ENCODE peak calls at places on chromosomes 16 and 17, in nine cellular contexts. S is Peyer's patch; X is kidney; D is cardiac fibroblast; T is AG10803; B is GM10248; V is CD4-positive, alpha-beta T cell; I is neural progenitor cell; L is tibial artery. C is an unnamed sample.

GRCh38 chr17:81577278-81578000 is 25.3 kb upstream of the FAAP100 start:
- DNase-seq in S (no peak), X (peak), D (peak), T (no peak), B (no peak), V (no peak), I (no peak), L (no peak), C (no peak)

GRCh38 chr17:5703736-5704135 is 119.4 kb upstream of the NLRP1 start:
- DNase-seq in S (no peak), X (no peak), D (no peak), T (no peak), B (no peak), V (no peak), I (no peak), L (no peak), C (no peak)

GRCh38 chr17:18258356-18259038 is at the start of gene FLII:
- DNase-seq in S (peak), X (peak), D (peak), T (peak), B (peak), V (peak), I (peak), L (no peak), C (no peak)

GRCh38 chr16:72848759-72849664 is 198.9 kb downstream of the ZFHX3 start:
- DNase-seq in S (no peak), X (peak), D (peak), T (peak), B (no peak), V (no peak), I (peak), L (peak), C (no peak)

GRCh38 chr17:82357394-82357793 is 1.7 kb upstream of the TEX19 start:
- DNase-seq in S (no peak), X (no peak), D (no peak), T (no peak), B (no peak), V (no peak), I (no peak), L (no peak), C (no peak)

GRCh38 chr17:33452797-33453196 is 159.7 kb upstream of the ASIC2 start:
- DNase-seq in S (no peak), X (no peak), D (no peak), T (no peak), B (no peak), V (no peak), I (no peak), L (no peak), C (no peak)

GRCh38 chr16:28321700-28322411 is 29.5 kb downstream of the SBK1 start:
- DNase-seq in S (peak), X (peak), D (peak), T (peak), B (peak), V (peak), I (peak), L (no peak), C (peak)

GRCh38 chr16:15457958-15458357 is 23.6 kb downstream of the BMERB1 start:
- DNase-seq in S (no peak), X (no peak), D (no peak), T (no peak), B (no peak), V (no peak), I (no peak), L (no peak), C (no peak)

GRCh38 chr17:9729034-9729650 is 62.2 kb downstream of the DHRS7C start:
- DNase-seq in S (no peak), X (no peak), D (peak), T (peak), B (peak), V (no peak), I (peak), L (no peak), C (peak)

GRCh38 chr17:32488177-32488542 is 1.4 kb downstream of the CDK5R1 start:
- DNase-seq in S (no peak), X (no peak), D (no peak), T (no peak), B (no peak), V (no peak), I (no peak), L (no peak), C (no peak)

GRCh38 chr17:19741832-19742457 is 6.2 kb downstream of the ALDH3A1 start:
- DNase-seq in S (no peak), X (no peak), D (no peak), T (no peak), B (no peak), V (no peak), I (no peak), L (no peak), C (no peak)

GRCh38 chr17:61283043-61283442 is 116.6 kb upstream of the TBX2 start:
- DNase-seq in S (no peak), X (no peak), D (no peak), T (no peak), B (no peak), V (no peak), I (no peak), L (no peak), C (no peak)

GRCh38 chr17:59627269-59627668 is 7.6 kb downstream of the CLTC start:
- DNase-seq in S (no peak), X (no peak), D (no peak), T (peak), B (no peak), V (no peak), I (no peak), L (no peak), C (no peak)

GRCh38 chr16:3690991-3691720 is 26.2 kb downstream of the TRAP1 start:
- DNase-seq in S (no peak), X (peak), D (peak), T (peak), B (no peak), V (no peak), I (no peak), L (no peak), C (no peak)

GRCh38 chr17:83012873-83013778 is 66.3 kb upstream of the METRNL start:
- DNase-seq in S (no peak), X (no peak), D (peak), T (peak), B (no peak), V (no peak), I (no peak), L (no peak), C (peak)

GRCh38 chr16:88817785-88818609 is 6.3 kb upstream of the APRT start:
- DNase-seq in S (no peak), X (no peak), D (no peak), T (no peak), B (no peak), V (no peak), I (no peak), L (no peak), C (no peak)

GRCh38 chr16:48613061-48613957 is 3.3 kb upstream of the N4BP1 start:
- DNase-seq in S (peak), X (no peak), D (peak), T (peak), B (peak), V (peak), I (no peak), L (no peak), C (no peak)

GRCh38 chr16:88059701-88060386 is 108.6 kb downstream of the BANP start:
- DNase-seq in S (no peak), X (peak), D (no peak), T (no peak), B (no peak), V (no peak), I (peak), L (no peak), C (no peak)

GRCh38 chr17:2282297-2282873 is 21.2 kb downstream of the SMG6 start:
- DNase-seq in S (no peak), X (no peak), D (peak), T (peak), B (peak), V (no peak), I (peak), L (no peak), C (peak)

GRCh38 chr16:46763147-46763546 is 15.0 kb upstream of the MYLK3 start:
- DNase-seq in S (no peak), X (no peak), D (peak), T (no peak), B (no peak), V (no peak), I (no peak), L (no peak), C (no peak)

GRCh38 chr16:73170587-73170986 is 122.7 kb upstream of the ZFHX3 start:
- DNase-seq in S (no peak), X (no peak), D (no peak), T (no peak), B (no peak), V (no peak), I (no peak), L (no peak), C (no peak)

GRCh38 chr17:35973333-35974260 is 7.7 kb downstream of the CCL16 start:
- DNase-seq in S (no peak), X (no peak), D (peak), T (peak), B (no peak), V (no peak), I (no peak), L (no peak), C (no peak)

GRCh38 chr16:87543436-87544191 is 50.8 kb upstream of the ZCCHC14 start:
- DNase-seq in S (no peak), X (no peak), D (no peak), T (no peak), B (no peak), V (no peak), I (no peak), L (no peak), C (no peak)

GRCh38 chr17:58763263-58763662 is 7.6 kb downstream of the PPM1E start:
- DNase-seq in S (no peak), X (no peak), D (no peak), T (no peak), B (no peak), V (no peak), I (no peak), L (no peak), C (no peak)

GRCh38 chr16:12092347-12092882 is 115.9 kb downstream of the SNX29 start:
- DNase-seq in S (no peak), X (no peak), D (peak), T (peak), B (no peak), V (no peak), I (no peak), L (peak), C (no peak)

GRCh38 chr16:87201052-87201451 is 116.1 kb downstream of the C16orf95 start:
- DNase-seq in S (no peak), X (no peak), D (peak), T (peak), B (no peak), V (no peak), I (no peak), L (peak), C (no peak)

GRCh38 chr17:48676963-48677558 is 45.3 kb downstream of the PRAC1 start:
- DNase-seq in S (no peak), X (no peak), D (no peak), T (no peak), B (no peak), V (no peak), I (no peak), L (no peak), C (no peak)

GRCh38 chr16:75074920-75075687 is 41.5 kb downstream of the LDHD start:
- DNase-seq in S (peak), X (peak), D (peak), T (no peak), B (peak), V (peak), I (no peak), L (no peak), C (no peak)

GRCh38 chr16:64962786-64963185 is 159.1 kb downstream of the CDH11 start:
- DNase-seq in S (no peak), X (no peak), D (peak), T (peak), B (no peak), V (no peak), I (no peak), L (no peak), C (no peak)

GRCh38 chr17:3916013-3916696 is at the start of gene P2RX1:
- DNase-seq in S (peak), X (no peak), D (peak), T (no peak), B (no peak), V (no peak), I (no peak), L (peak), C (no peak)

GRCh38 chr16:6165330-6165984 is 1067.9 kb upstream of the EEF2KMT start:
- DNase-seq in S (no peak), X (no peak), D (no peak), T (no peak), B (no peak), V (no peak), I (peak), L (no peak), C (no peak)
- TF ChIP-seq CTCF in S (peak), X (no peak), D (no peak), T (no peak), B (no peak), V (no peak), I (peak), L (no peak), C (peak)

GRCh38 chr16:67151431-67152097 is 766 bp upstream of the B3GNT9 start:
- DNase-seq in S (no peak), X (peak), D (no peak), T (no peak), B (no peak), V (no peak), I (peak), L (no peak), C (no peak)

GRCh38 chr16:67149276-67150057 is 1.3 kb downstream of the B3GNT9 start:
- DNase-seq in S (no peak), X (peak), D (no peak), T (no peak), B (no peak), V (no peak), I (no peak), L (no peak), C (no peak)

GRCh38 chr16:67148656-67149275 is 2.0 kb downstream of the B3GNT9 start:
- DNase-seq in S (no peak), X (peak), D (no peak), T (no peak), B (no peak), V (no peak), I (no peak), L (no peak), C (no peak)

GRCh38 chr16:67150833-67151396 is at the start of gene B3GNT9:
- DNase-seq in S (peak), X (peak), D (peak), T (peak), B (peak), V (no peak), I (peak), L (peak), C (no peak)

DNA sequence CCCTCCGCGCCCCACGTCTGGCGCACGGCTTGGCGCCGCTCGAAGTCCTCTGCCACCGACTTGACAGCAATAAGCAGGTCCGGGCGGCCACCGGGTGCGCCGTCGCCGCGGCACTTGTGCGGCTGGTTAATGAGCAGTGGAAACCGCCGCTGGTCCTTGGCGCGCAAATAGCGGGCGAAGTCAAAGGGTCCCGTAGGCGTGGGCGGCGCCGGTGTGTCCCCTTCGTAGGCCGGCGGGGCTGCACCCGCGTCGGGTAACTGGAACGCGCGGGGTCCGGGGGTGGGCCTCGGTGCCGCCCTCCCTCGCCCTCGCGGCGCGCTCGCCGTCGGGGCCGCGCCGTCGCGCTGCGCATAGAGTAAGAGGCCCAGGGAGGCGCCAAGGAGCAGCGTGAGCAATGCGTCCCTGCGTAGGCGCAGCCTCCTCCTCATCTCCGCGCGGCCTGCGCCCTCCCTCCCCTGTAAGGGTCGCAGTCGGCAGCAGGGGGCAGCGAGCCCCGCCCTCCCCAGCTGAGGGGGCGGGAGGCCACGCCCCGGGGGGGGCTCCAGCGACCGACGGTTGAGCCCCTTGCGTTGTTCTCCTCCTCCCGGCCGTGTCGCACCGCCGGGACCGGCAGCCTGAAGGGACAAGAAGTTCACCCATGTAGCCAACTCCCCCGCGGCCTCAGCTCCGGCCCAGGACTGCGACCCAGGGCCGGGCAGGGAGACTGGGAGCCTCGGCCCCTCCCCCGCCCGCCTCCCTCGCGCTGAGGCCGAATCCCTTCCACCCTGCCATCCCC is 553 bp downstream of the B3GNT9 start:
- DNase-seq in S (no peak), X (peak), D (peak), T (peak), B (peak), V (no peak), I (peak), L (no peak), C (no peak)
- TF ChIP-seq CTCF in S (no peak), X (no peak), D (no peak), T (peak), B (no peak), V (peak), I (peak), L (peak), C (no peak)

GRCh38 chr17:64772845-64773299 is 110.8 kb upstream of the SMURF2 start:
- DNase-seq in S (no peak), X (peak), D (no peak), T (no peak), B (no peak), V (no peak), I (no peak), L (peak), C (no peak)

GRCh38 chr17:64773386-64773835 is 111.3 kb upstream of the SMURF2 start:
- DNase-seq in S (no peak), X (no peak), D (no peak), T (no peak), B (no peak), V (no peak), I (no peak), L (peak), C (no peak)

GRCh38 chr17:64775701-64776570 is 113.8 kb upstream of the SMURF2 start:
- DNase-seq in S (no peak), X (peak), D (no peak), T (no peak), B (no peak), V (no peak), I (no peak), L (peak), C (no peak)

GRCh38 chr17:64774888-64775600 is 112.9 kb upstream of the SMURF2 start:
- DNase-seq in S (no peak), X (peak), D (no peak), T (no peak), B (no peak), V (no peak), I (no peak), L (peak), C (no peak)

GRCh38 chr17:64773836-64774761 is 112.0 kb upstream of the SMURF2 start:
- DNase-seq in S (no peak), X (peak), D (peak), T (peak), B (peak), V (no peak), I (peak), L (peak), C (no peak)
- TF ChIP-seq CTCF in S (peak), X (peak), D (peak), T (peak), B (no peak), V (no peak), I (peak), L (no peak), C (peak)

DNA sequence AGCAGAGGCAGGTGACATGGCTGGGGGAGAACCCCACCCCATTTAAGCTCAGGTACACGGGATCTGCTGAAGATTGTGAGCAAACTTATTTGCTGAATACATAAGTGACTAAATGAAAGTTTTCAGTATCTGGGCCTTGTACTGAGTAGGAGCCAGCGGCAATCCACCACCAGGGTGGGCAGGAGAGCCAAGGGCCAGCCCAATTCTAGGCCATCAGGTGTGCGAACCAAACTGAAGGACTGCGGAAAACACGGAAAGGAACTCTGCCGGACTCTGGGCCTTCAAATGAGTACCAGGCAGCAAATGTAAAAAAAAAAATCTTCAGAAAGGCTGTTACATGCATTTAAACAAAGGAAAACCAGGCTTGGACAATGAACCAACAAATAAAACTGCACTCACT is 19.7 kb downstream of the ARHGAP17 start:
- DNase-seq in S (no peak), X (no peak), D (no peak), T (no peak), B (no peak), V (no peak), I (no peak), L (no peak), C (no peak)
- TF ChIP-seq CTCF in S (no peak), X (no peak), D (peak), T (no peak), B (peak), V (no peak), I (no peak), L (no peak), C (no peak)

GRCh38 chr17:8119575-8120519 is 1.5 kb upstream of the ALOXE3 start:
- DNase-seq in S (peak), X (peak), D (peak), T (peak), B (peak), V (peak), I (peak), L (peak), C (no peak)
- TF ChIP-seq CTCF in S (no peak), X (no peak), D (no peak), T (no peak), B (no peak), V (no peak), I (no peak), L (no peak), C (no peak)